ENCODE peak calls at places on chromosomes 3 and 15, in ten cellular contexts. One of them, this sample, is unnamed.

GRCh38 chr3:12309716-12310115 is 20.8 kb downstream of the PPARG start:
- DNase-seq in HCT116: no peak
- DNase-seq in psoas muscle: no peak
- DNase-seq in keratinocyte: no peak
- DNase-seq in stomach: no peak
- DNase-seq in right lobe of liver: no peak
- DNase-seq in HL-60: no peak
- DNase-seq in cardiac muscle cell: no peak
- DNase-seq in A549: peak
- DNase-seq in spleen: no peak
- DNase-seq in this sample: no peak

GRCh38 chr15:47603026-47603425 is 114.3 kb upstream of the SEMA6D start:
- DNase-seq in HL-60: no peak
- DNase-seq in psoas muscle: no peak
- DNase-seq in spleen: no peak
- DNase-seq in stomach: no peak
- DNase-seq in cardiac muscle cell: no peak
- DNase-seq in HCT116: no peak
- DNase-seq in right lobe of liver: no peak
- DNase-seq in keratinocyte: no peak
- DNase-seq in A549: no peak
- DNase-seq in this sample: no peak

GRCh38 chr3:195101927-195102608 is 168.9 kb downstream of the XXYLT1 start:
- DNase-seq in HCT116: no peak
- DNase-seq in A549: no peak
- DNase-seq in keratinocyte: no peak
- DNase-seq in right lobe of liver: no peak
- DNase-seq in HL-60: no peak
- DNase-seq in cardiac muscle cell: no peak
- DNase-seq in stomach: no peak
- DNase-seq in psoas muscle: no peak
- DNase-seq in spleen: peak
- DNase-seq in this sample: no peak

GRCh38 chr3:39121626-39122025 is 14.1 kb downstream of the TTC21A start:
- DNase-seq in HCT116: no peak
- DNase-seq in psoas muscle: no peak
- DNase-seq in cardiac muscle cell: no peak
- DNase-seq in A549: no peak
- DNase-seq in spleen: peak
- DNase-seq in stomach: no peak
- DNase-seq in keratinocyte: no peak
- DNase-seq in HL-60: peak
- DNase-seq in right lobe of liver: no peak
- DNase-seq in this sample: no peak

GRCh38 chr3:86180696-86181095 is 810.3 kb downstream of the VGLL3 start:
- DNase-seq in cardiac muscle cell: peak
- DNase-seq in HCT116: no peak
- DNase-seq in stomach: no peak
- DNase-seq in psoas muscle: no peak
- DNase-seq in HL-60: no peak
- DNase-seq in spleen: no peak
- DNase-seq in keratinocyte: no peak
- DNase-seq in A549: peak
- DNase-seq in right lobe of liver: no peak
- DNase-seq in this sample: no peak

GRCh38 chr15:39154136-39154770 is 426.6 kb upstream of the THBS1 start:
- DNase-seq in cardiac muscle cell: no peak
- DNase-seq in spleen: no peak
- DNase-seq in stomach: no peak
- DNase-seq in right lobe of liver: no peak
- DNase-seq in A549: no peak
- DNase-seq in keratinocyte: no peak
- DNase-seq in psoas muscle: no peak
- DNase-seq in HL-60: no peak
- DNase-seq in HCT116: no peak
- DNase-seq in this sample: no peak

GRCh38 chr3:128054363-128054762 is 2.1 kb downstream of the SEC61A1 start:
- DNase-seq in HCT116: no peak
- DNase-seq in HL-60: no peak
- DNase-seq in psoas muscle: no peak
- DNase-seq in spleen: no peak
- DNase-seq in right lobe of liver: no peak
- DNase-seq in keratinocyte: no peak
- DNase-seq in stomach: no peak
- DNase-seq in cardiac muscle cell: no peak
- DNase-seq in A549: no peak
- DNase-seq in this sample: no peak

GRCh38 chr3:71450985-71451560 is 132.5 kb downstream of the FOXP1 start:
- DNase-seq in cardiac muscle cell: no peak
- DNase-seq in psoas muscle: no peak
- DNase-seq in HCT116: no peak
- DNase-seq in spleen: no peak
- DNase-seq in A549: no peak
- DNase-seq in right lobe of liver: no peak
- DNase-seq in stomach: no peak
- DNase-seq in HL-60: no peak
- DNase-seq in keratinocyte: no peak
- DNase-seq in this sample: no peak

GRCh38 chr3:52153389-52154096 is 680 bp downstream of the POC1A start:
- DNase-seq in psoas muscle: peak
- DNase-seq in keratinocyte: no peak
- DNase-seq in HCT116: peak
- DNase-seq in spleen: peak
- DNase-seq in stomach: no peak
- DNase-seq in cardiac muscle cell: peak
- DNase-seq in right lobe of liver: no peak
- DNase-seq in A549: peak
- DNase-seq in HL-60: peak
- DNase-seq in this sample: no peak

GRCh38 chr3:194176274-194176991 is 40.5 kb downstream of the HES1 start:
- DNase-seq in A549: no peak
- DNase-seq in HL-60: no peak
- DNase-seq in spleen: no peak
- DNase-seq in stomach: no peak
- DNase-seq in psoas muscle: no peak
- DNase-seq in keratinocyte: no peak
- DNase-seq in right lobe of liver: no peak
- DNase-seq in HCT116: no peak
- DNase-seq in cardiac muscle cell: peak
- DNase-seq in this sample: no peak

GRCh38 chr15:85541744-85542143 is 161.3 kb downstream of the AKAP13 start:
- DNase-seq in right lobe of liver: no peak
- DNase-seq in psoas muscle: no peak
- DNase-seq in A549: no peak
- DNase-seq in keratinocyte: no peak
- DNase-seq in HL-60: no peak
- DNase-seq in stomach: no peak
- DNase-seq in cardiac muscle cell: no peak
- DNase-seq in spleen: no peak
- DNase-seq in HCT116: no peak
- DNase-seq in this sample: no peak

GRCh38 chr15:35545316-35545824 is 595 bp downstream of the DPH6 start:
- DNase-seq in right lobe of liver: peak
- DNase-seq in HCT116: peak
- DNase-seq in HL-60: peak
- DNase-seq in spleen: peak
- DNase-seq in keratinocyte: no peak
- DNase-seq in A549: peak
- DNase-seq in stomach: peak
- DNase-seq in psoas muscle: peak
- DNase-seq in cardiac muscle cell: peak
- DNase-seq in this sample: no peak

GRCh38 chr15:100596792-100597191 is 5.2 kb downstream of the LINS1 start:
- DNase-seq in HL-60: no peak
- DNase-seq in keratinocyte: peak
- DNase-seq in psoas muscle: no peak
- DNase-seq in HCT116: no peak
- DNase-seq in cardiac muscle cell: no peak
- DNase-seq in spleen: peak
- DNase-seq in right lobe of liver: no peak
- DNase-seq in A549: no peak
- DNase-seq in stomach: peak
- DNase-seq in this sample: peak

GRCh38 chr3:53859178-53859577 is 12.8 kb downstream of the IL17RB start:
- DNase-seq in keratinocyte: no peak
- DNase-seq in spleen: no peak
- DNase-seq in psoas muscle: no peak
- DNase-seq in HCT116: no peak
- DNase-seq in cardiac muscle cell: no peak
- DNase-seq in HL-60: no peak
- DNase-seq in A549: no peak
- DNase-seq in right lobe of liver: no peak
- DNase-seq in stomach: no peak
- DNase-seq in this sample: no peak

GRCh38 chr15:70316059-70316600 is 218.4 kb upstream of the TLE3 start:
- DNase-seq in HCT116: no peak
- DNase-seq in HL-60: no peak
- DNase-seq in keratinocyte: no peak
- DNase-seq in A549: no peak
- DNase-seq in cardiac muscle cell: no peak
- DNase-seq in stomach: no peak
- DNase-seq in spleen: no peak
- DNase-seq in right lobe of liver: no peak
- DNase-seq in psoas muscle: no peak
- DNase-seq in this sample: no peak

DNA sequence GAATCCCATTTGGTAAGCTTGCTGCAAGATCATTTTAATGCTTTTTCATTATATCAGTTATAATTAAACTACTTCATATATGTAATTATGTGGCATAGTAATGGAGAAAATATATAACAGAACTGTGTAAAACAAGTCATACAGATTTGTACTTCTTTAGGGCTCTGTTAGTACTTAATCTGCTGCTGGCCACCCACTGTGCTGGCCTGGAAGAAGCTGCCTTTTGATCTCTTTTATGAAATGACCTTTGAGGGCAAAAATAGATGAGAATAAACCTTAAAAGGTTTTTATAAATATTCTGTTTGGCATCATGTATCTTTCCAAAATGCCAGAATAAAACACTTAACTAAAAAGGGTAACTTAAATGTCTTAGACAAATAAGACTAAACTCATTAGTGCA is 262.9 kb downstream of the ZIC1 start:
- DNase-seq in HL-60: no peak
- DNase-seq in A549: no peak
- DNase-seq in right lobe of liver: no peak
- DNase-seq in keratinocyte: no peak
- DNase-seq in spleen: no peak
- DNase-seq in psoas muscle: no peak
- DNase-seq in stomach: no peak
- DNase-seq in HCT116: no peak
- DNase-seq in cardiac muscle cell: no peak
- DNase-seq in this sample: no peak
- H3K27ac ChIP-seq in HL-60: no peak
- H3K27ac ChIP-seq in A549: no peak
- H3K27ac ChIP-seq in right lobe of liver: no peak
- H3K27ac ChIP-seq in keratinocyte: no peak
- H3K27ac ChIP-seq in spleen: no peak
- H3K27ac ChIP-seq in psoas muscle: no peak
- H3K27ac ChIP-seq in stomach: no peak
- H3K27ac ChIP-seq in HCT116: no peak
- H3K27ac ChIP-seq in cardiac muscle cell: no peak
- H3K27ac ChIP-seq in this sample: no peak

GRCh38 chr15:67747949-67748348 is 77.4 kb upstream of the SKOR1 start:
- DNase-seq in spleen: no peak
- DNase-seq in HCT116: no peak
- DNase-seq in HL-60: no peak
- DNase-seq in stomach: no peak
- DNase-seq in cardiac muscle cell: no peak
- DNase-seq in right lobe of liver: no peak
- DNase-seq in keratinocyte: no peak
- DNase-seq in A549: no peak
- DNase-seq in psoas muscle: no peak
- DNase-seq in this sample: no peak
- H3K27ac ChIP-seq in spleen: no peak
- H3K27ac ChIP-seq in HCT116: no peak
- H3K27ac ChIP-seq in HL-60: no peak
- H3K27ac ChIP-seq in stomach: no peak
- H3K27ac ChIP-seq in cardiac muscle cell: no peak
- H3K27ac ChIP-seq in right lobe of liver: no peak
- H3K27ac ChIP-seq in keratinocyte: no peak
- H3K27ac ChIP-seq in A549: no peak
- H3K27ac ChIP-seq in psoas muscle: no peak
- H3K27ac ChIP-seq in this sample: no peak

GRCh38 chr15:77633913-77634265 is 1.2 kb upstream of the LINGO1 start:
- DNase-seq in spleen: no peak
- DNase-seq in keratinocyte: no peak
- DNase-seq in stomach: no peak
- DNase-seq in cardiac muscle cell: peak
- DNase-seq in right lobe of liver: no peak
- DNase-seq in HCT116: no peak
- DNase-seq in A549: no peak
- DNase-seq in HL-60: no peak
- DNase-seq in psoas muscle: no peak
- DNase-seq in this sample: no peak
- H3K27ac ChIP-seq in spleen: no peak
- H3K27ac ChIP-seq in keratinocyte: no peak
- H3K27ac ChIP-seq in stomach: no peak
- H3K27ac ChIP-seq in cardiac muscle cell: no peak
- H3K27ac ChIP-seq in right lobe of liver: no peak
- H3K27ac ChIP-seq in HCT116: no peak
- H3K27ac ChIP-seq in A549: no peak
- H3K27ac ChIP-seq in HL-60: no peak
- H3K27ac ChIP-seq in psoas muscle: no peak
- H3K27ac ChIP-seq in this sample: no peak

GRCh38 chr3:13426591-13426990 is 6.5 kb upstream of the NUP210 start:
- DNase-seq in psoas muscle: no peak
- DNase-seq in A549: no peak
- DNase-seq in spleen: no peak
- DNase-seq in keratinocyte: no peak
- DNase-seq in stomach: no peak
- DNase-seq in HCT116: no peak
- DNase-seq in right lobe of liver: no peak
- DNase-seq in HL-60: no peak
- DNase-seq in cardiac muscle cell: no peak
- DNase-seq in this sample: no peak

GRCh38 chr3:13427662-13428603 is 7.8 kb upstream of the NUP210 start:
- DNase-seq in A549: no peak
- DNase-seq in spleen: no peak
- DNase-seq in stomach: no peak
- DNase-seq in right lobe of liver: no peak
- DNase-seq in keratinocyte: no peak
- DNase-seq in HL-60: no peak
- DNase-seq in cardiac muscle cell: no peak
- DNase-seq in HCT116: no peak
- DNase-seq in psoas muscle: no peak
- DNase-seq in this sample: no peak

GRCh38 chr3:13433931-13434330 is 13.8 kb upstream of the NUP210 start:
- DNase-seq in spleen: no peak
- DNase-seq in HCT116: no peak
- DNase-seq in right lobe of liver: no peak
- DNase-seq in cardiac muscle cell: no peak
- DNase-seq in keratinocyte: no peak
- DNase-seq in A549: no peak
- DNase-seq in HL-60: no peak
- DNase-seq in stomach: no peak
- DNase-seq in psoas muscle: no peak
- DNase-seq in this sample: no peak

GRCh38 chr3:13429631-13430291 is 9.6 kb upstream of the NUP210 start:
- DNase-seq in spleen: no peak
- DNase-seq in HCT116: no peak
- DNase-seq in keratinocyte: no peak
- DNase-seq in HL-60: no peak
- DNase-seq in psoas muscle: no peak
- DNase-seq in right lobe of liver: no peak
- DNase-seq in A549: no peak
- DNase-seq in cardiac muscle cell: no peak
- DNase-seq in stomach: no peak
- DNase-seq in this sample: no peak

GRCh38 chr3:13432093-13432492 is 12.0 kb upstream of the NUP210 start:
- DNase-seq in spleen: no peak
- DNase-seq in psoas muscle: no peak
- DNase-seq in right lobe of liver: no peak
- DNase-seq in HL-60: no peak
- DNase-seq in A549: no peak
- DNase-seq in stomach: no peak
- DNase-seq in cardiac muscle cell: no peak
- DNase-seq in keratinocyte: no peak
- DNase-seq in HCT116: no peak
- DNase-seq in this sample: no peak
- H3K27ac ChIP-seq in spleen: no peak
- H3K27ac ChIP-seq in psoas muscle: peak
- H3K27ac ChIP-seq in right lobe of liver: no peak
- H3K27ac ChIP-seq in HL-60: no peak
- H3K27ac ChIP-seq in A549: no peak
- H3K27ac ChIP-seq in stomach: no peak
- H3K27ac ChIP-seq in cardiac muscle cell: no peak
- H3K27ac ChIP-seq in keratinocyte: no peak
- H3K27ac ChIP-seq in HCT116: no peak
- H3K27ac ChIP-seq in this sample: no peak